ENCODE peak calls at places on chromosome 1, in five cellular contexts. E is OCI-LY7, I is hepatocyte, S is GM23248, B is neural progenitor cell. M is an unnamed sample.

GRCh38 chr1:151907363-151908139 is 1.8 kb downstream of the THEM4 start:
- DNase-seq in E (peak; percentile 54), I (no peak), S (no peak), B (no peak), M (peak; percentile 22)

GRCh38 chr1:245802941-245803665 is 648.3 kb downstream of the KIF26B start:
- DNase-seq in E (peak; percentile 13), I (no peak), S (peak; percentile 13), B (no peak), M (no peak)

GRCh38 chr1:27832762-27833161 is 2.2 kb downstream of the PPP1R8 start:
- DNase-seq in E (no peak), I (no peak), S (peak; percentile 83), B (no peak), M (no peak)

GRCh38 chr1:194873328-194873923 is 1687.0 kb upstream of the B3GALT2 start:
- DNase-seq in E (no peak), I (no peak), S (no peak), B (no peak), M (no peak)

GRCh38 chr1:97947751-97948150 is 26.9 kb upstream of the DPYD start:
- DNase-seq in E (no peak), I (no peak), S (peak; percentile 6), B (no peak), M (no peak)

GRCh38 chr1:169107673-169108160 is 1.2 kb downstream of the ATP1B1 start:
- DNase-seq in E (peak; percentile 48), I (no peak), S (peak; percentile 55), B (no peak), M (no peak)

GRCh38 chr1:10272274-10272673 is 61.9 kb downstream of the KIF1B start:
- DNase-seq in E (no peak), I (no peak), S (no peak), B (no peak), M (no peak)

GRCh38 chr1:67853704-67854103 is 20.4 kb upstream of the GNG12 start:
- DNase-seq in E (peak; percentile 21), I (peak; percentile 80), S (peak; percentile 86), B (peak; percentile 95), M (peak; percentile 49)

DNA sequence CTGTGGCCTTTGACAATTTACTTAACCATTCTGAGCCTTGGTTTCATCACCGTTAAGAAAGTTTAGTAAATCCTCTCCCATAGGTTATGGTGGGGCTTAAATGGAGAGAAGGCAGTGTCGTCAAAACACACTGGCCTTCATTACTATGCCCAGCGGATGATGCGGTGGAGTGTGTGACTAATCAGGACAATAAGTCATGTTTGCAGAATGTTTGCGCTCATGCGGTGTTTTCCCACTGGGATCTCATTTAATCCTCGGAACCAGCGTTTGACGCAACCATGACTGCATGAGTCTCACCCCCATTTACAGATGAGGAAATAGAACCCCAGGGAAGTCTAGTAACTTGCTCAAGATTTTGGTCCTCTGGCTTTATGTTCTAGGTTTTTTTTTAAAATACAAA is 17.5 kb downstream of the SLC26A9 start:
- DNase-seq in E (no peak), I (peak; percentile 42), S (peak; percentile 96), B (no peak), M (no peak)
- H3K4me2 ChIP-seq in E (no peak overlapping the region), I (no peak overlapping the region), S (no peak overlapping the region), B (no peak overlapping the region), M (no peak overlapping the region)

GRCh38 chr1:100720751-100721150 is 1.2 kb downstream of the VCAM1 start:
- DNase-seq in E (no peak), I (no peak), S (no peak), B (no peak), M (no peak)

GRCh38 chr1:100724281-100724680 is 4.7 kb downstream of the VCAM1 start:
- DNase-seq in E (no peak), I (no peak), S (no peak), B (no peak), M (no peak)

GRCh38 chr1:100721502-100722205 is 2.1 kb downstream of the VCAM1 start:
- DNase-seq in E (no peak), I (peak; percentile 61), S (peak; percentile 94), B (no peak), M (no peak)

GRCh38 chr1:100719490-100719889 is at the start of gene VCAM1:
- DNase-seq in E (no peak), I (peak; percentile 36), S (no peak), B (peak; percentile 66), M (no peak)

DNA sequence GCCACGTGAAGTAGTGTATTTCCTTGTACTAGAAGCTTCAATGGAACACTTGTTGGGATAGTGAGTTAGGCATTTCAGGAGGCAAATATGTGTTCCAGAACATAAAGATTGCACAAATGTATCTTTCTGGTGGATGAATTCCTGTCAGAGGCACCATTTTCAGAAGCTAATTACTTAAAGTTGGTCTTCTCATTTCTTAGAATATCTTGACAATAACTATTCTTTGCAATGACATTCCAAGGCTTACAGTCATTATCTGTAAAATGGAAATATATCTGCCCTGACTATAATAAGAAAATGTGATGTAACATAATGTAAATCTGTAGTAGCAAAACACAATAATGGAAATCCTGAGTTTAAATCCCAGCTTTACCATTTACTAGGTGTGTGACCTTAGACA is 2.7 kb downstream of the VCAM1 start:
- DNase-seq in E (no peak), I (no peak), S (peak; percentile 31), B (no peak), M (no peak)
- H2AFZ ChIP-seq in E (no peak overlapping the region), I (no peak overlapping the region), S (peak overlapping the region; percentile 22), B (no peak overlapping the region), M (no peak overlapping the region)

DNA sequence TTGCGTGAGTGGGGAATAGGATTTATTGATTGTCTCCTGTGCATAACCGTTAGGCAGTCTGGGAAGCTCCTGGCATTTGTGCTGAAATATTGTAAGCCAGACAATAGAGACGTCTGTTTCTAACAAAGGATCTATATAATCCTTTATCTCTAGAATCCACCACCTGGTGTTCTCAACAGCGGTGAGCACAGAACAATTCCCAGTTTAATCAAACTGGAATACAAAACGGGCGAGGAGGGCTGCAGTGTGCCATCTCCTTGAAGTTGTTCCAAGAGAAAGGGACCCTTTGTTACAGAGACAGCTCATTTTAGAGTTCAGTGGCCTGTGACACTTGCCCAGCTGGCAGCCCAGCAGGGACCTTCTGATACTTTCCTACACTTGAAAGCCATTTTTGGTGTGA is 162.7 kb upstream of the IVNS1ABP start:
- DNase-seq in E (no peak), I (no peak), S (no peak), B (peak; percentile 59), M (no peak)
- H3K27ac ChIP-seq in E (no peak overlapping the region), I (no peak overlapping the region), S (no peak overlapping the region), B (no peak overlapping the region), M (no peak overlapping the region)

DNA sequence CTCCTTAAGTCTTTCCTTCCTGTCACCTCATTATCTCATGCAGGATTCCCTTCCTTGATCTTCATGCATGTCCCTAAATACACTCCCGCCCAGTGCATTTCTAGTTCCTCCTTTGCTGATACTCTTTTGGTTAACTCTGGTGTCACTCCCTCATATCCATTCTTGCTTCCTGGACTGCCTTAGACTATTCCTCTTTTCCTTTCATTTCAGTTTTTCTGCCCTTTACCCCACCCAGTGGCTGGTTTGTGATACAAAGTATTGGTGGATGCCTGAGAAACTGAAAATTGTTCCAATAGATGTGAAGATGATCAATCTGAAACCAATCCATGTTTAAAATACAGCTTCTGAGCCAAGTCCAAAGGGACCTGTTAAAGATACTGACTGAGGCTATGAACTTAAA is 553.8 kb upstream of the CAMK1G start:
- DNase-seq in E (no peak), I (no peak), S (peak; percentile 18), B (no peak), M (no peak)
- H3K4me2 ChIP-seq in E (no peak overlapping the region), I (no peak overlapping the region), S (no peak overlapping the region), B (no peak overlapping the region), M (no peak overlapping the region)

DNA sequence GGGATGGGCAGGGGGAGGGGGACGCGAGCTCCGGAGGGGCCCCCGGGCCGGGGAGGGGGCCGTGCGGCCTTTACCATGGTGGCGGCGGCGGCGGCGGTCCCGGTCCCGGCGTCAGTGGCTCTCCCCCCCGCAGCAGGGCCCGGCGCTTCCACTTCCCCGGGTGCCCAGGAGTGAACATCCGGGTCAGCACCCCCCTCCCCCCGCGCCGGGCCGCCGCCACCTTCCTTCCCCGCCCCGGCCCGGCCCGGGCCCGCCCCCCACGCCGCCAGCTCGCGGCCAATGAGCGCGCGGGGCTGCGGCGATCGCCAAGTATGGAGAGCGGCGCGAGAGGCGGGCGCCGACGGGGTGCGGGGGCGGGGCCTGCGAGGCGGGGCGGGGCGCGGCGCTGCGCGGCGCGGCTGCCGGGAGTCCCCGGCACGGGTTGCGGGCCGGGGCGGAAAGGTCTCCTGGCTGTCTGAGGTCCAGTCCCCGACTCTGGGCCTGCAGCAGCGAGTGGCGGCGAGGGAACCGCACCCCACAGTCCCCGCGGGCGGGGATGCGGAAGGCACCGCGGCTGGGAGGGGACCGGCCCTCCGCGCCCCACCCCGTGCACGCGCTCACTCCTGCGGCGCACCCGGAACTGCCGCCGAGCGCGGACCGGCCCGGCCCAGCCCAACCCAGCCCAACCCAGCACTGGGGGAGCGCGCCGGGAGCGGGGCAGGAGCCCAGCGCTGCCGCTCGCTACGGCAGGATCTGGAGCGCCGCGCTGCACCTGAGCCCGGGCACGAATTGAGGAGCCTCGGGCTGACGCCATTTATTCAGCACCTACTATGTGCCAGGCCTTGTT is at the start of gene CAPZB:
- DNase-seq in E (peak; percentile 93), I (peak; percentile 98), S (peak; percentile 97), B (peak; percentile 97), M (peak; percentile 94)
- H2AFZ ChIP-seq in E (peak within 1 kb of the TSS; percentile 43), I (peak within 1 kb of the TSS; percentile 65), S (peak within 1 kb of the TSS; percentile 56), B (peak within 1 kb of the TSS; percentile 26), M (peak within 1 kb of the TSS; percentile 98)

GRCh38 chr1:198639581-198640235 is 868 bp downstream of the PTPRC start:
- DNase-seq in E (peak; percentile 61), I (no peak), S (no peak), B (no peak), M (no peak)
- H3K27ac ChIP-seq in E (peak overlapping the region; percentile 96), I (no peak overlapping the region), S (no peak overlapping the region), B (no peak overlapping the region), M (peak overlapping the region; percentile 84)

GRCh38 chr1:45567911-45568310 is 15.9 kb upstream of the NASP start:
- DNase-seq in E (no peak), I (no peak), S (no peak), B (no peak), M (no peak)

GRCh38 chr1:45573231-45573804 is 10.5 kb upstream of the NASP start:
- DNase-seq in E (no peak), I (no peak), S (no peak), B (peak; percentile 40), M (no peak)

GRCh38 chr1:45569571-45569961 is 14.3 kb upstream of the NASP start:
- DNase-seq in E (no peak), I (no peak), S (no peak), B (no peak), M (no peak)

GRCh38 chr1:45568421-45568820 is 15.4 kb upstream of the NASP start:
- DNase-seq in E (no peak), I (no peak), S (no peak), B (no peak), M (no peak)

GRCh38 chr1:45569962-45570581 is 13.8 kb upstream of the NASP start:
- DNase-seq in E (peak; percentile 77), I (peak; percentile 74), S (peak; percentile 78), B (peak; percentile 76), M (peak; percentile 73)
- H3K4me2 ChIP-seq in E (no peak overlapping the region), I (no peak overlapping the region), S (no peak overlapping the region), B (no peak overlapping the region), M (no peak overlapping the region)